ENCODE peak calls at places on chromosomes 6 and 20, in six cellular contexts. O, Y, D, S, R and V are unnamed samples.

GRCh38 chr6:149454405-149454848 is 30.4 kb downstream of the ZC3H12D start:
- DNase-seq in O (peak; percentile 86), Y (peak; percentile 96), D (peak; percentile 61), S (peak; percentile 98), R (no peak), V (peak; percentile 86)

GRCh38 chr6:78059171-78059570 is 406.3 kb downstream of the MEI4 start:
- DNase-seq in O (no peak), Y (no peak), D (no peak), S (no peak), R (no peak), V (no peak)

GRCh38 chr20:31842471-31843157 is 2.8 kb downstream of the FOXS1 start:
- DNase-seq in O (no peak), Y (peak; percentile 87), D (no peak), S (peak; percentile 71), R (peak; percentile 82), V (no peak)

GRCh38 chr6:166691741-166692140 is 64.7 kb upstream of the RPS6KA2 start:
- DNase-seq in O (no peak), Y (no peak), D (no peak), S (no peak), R (no peak), V (no peak)

GRCh38 chr6:153312633-153313032 is 181.6 kb upstream of the RGS17 start:
- DNase-seq in O (peak; percentile 12), Y (no peak), D (peak; percentile 68), S (peak; percentile 76), R (peak; percentile 79), V (peak; percentile 7)

GRCh38 chr20:23270427-23270911 is 80.1 kb upstream of the NXT1 start:
- DNase-seq in O (no peak), Y (no peak), D (no peak), S (peak; percentile 71), R (no peak), V (no peak)

GRCh38 chr6:797479-798077 is 104.6 kb upstream of the EXOC2 start:
- DNase-seq in O (peak; percentile 31), Y (peak; percentile 32), D (peak; percentile 40), S (peak; percentile 80), R (peak; percentile 73), V (peak; percentile 28)

GRCh38 chr6:168495636-168496035 is 54.7 kb downstream of the SMOC2 start:
- DNase-seq in O (no peak), Y (no peak), D (no peak), S (no peak), R (no peak), V (no peak)

GRCh38 chr20:48877299-48877698 is 44.2 kb upstream of the ARFGEF2 start:
- DNase-seq in O (peak; percentile 24), Y (no peak), D (peak; percentile 35), S (no peak), R (no peak), V (no peak)

GRCh38 chr6:97850458-97851218 is 567.6 kb upstream of the MMS22L start:
- DNase-seq in O (no peak), Y (no peak), D (no peak), S (peak; percentile 1), R (no peak), V (no peak)

GRCh38 chr6:5592911-5593519 is 331.7 kb downstream of the FARS2 start:
- DNase-seq in O (no peak), Y (no peak), D (no peak), S (no peak), R (no peak), V (no peak)

GRCh38 chr6:142569676-142570075 is 267.9 kb downstream of the ADGRG6 start:
- DNase-seq in O (no peak), Y (no peak), D (peak; percentile 61), S (no peak), R (peak; percentile 50), V (no peak)

GRCh38 chr6:67252663-67253062 is 1382.4 kb upstream of the ADGRB3 start:
- DNase-seq in O (no peak), Y (no peak), D (no peak), S (no peak), R (no peak), V (no peak)

GRCh38 chr6:154450498-154450897 is 60.0 kb downstream of the CNKSR3 start:
- DNase-seq in O (no peak), Y (no peak), D (no peak), S (no peak), R (no peak), V (no peak)

GRCh38 chr6:163759542-163759941 is 345.0 kb downstream of the QKI start:
- DNase-seq in O (no peak), Y (no peak), D (no peak), S (no peak), R (no peak), V (no peak)

GRCh38 chr6:9875605-9876353 is 539.1 kb downstream of the TFAP2A start:
- DNase-seq in O (no peak), Y (no peak), D (no peak), S (no peak), R (no peak), V (no peak)

GRCh38 chr6:15504040-15504491 is 158.8 kb downstream of the DTNBP1 start:
- DNase-seq in O (no peak), Y (peak; percentile 62), D (no peak), S (peak; percentile 38), R (no peak), V (no peak)
- TF ChIP-seq CTCF in O (peak; percentile 15), Y (peak; percentile 20), D (no peak), S (peak; percentile 23), R (peak; percentile 27), V (no peak)

GRCh38 chr20:45771182-45771759 is 20.4 kb downstream of the WFDC3 start:
- DNase-seq in O (peak; percentile 71), Y (peak; percentile 74), D (peak; percentile 60), S (peak; percentile 84), R (peak; percentile 97), V (peak; percentile 61)
- TF ChIP-seq CTCF in O (peak; percentile 98), Y (peak; percentile 91), D (peak; percentile 89), S (peak; percentile 92), R (peak; percentile 99), V (peak; percentile 94)

DNA sequence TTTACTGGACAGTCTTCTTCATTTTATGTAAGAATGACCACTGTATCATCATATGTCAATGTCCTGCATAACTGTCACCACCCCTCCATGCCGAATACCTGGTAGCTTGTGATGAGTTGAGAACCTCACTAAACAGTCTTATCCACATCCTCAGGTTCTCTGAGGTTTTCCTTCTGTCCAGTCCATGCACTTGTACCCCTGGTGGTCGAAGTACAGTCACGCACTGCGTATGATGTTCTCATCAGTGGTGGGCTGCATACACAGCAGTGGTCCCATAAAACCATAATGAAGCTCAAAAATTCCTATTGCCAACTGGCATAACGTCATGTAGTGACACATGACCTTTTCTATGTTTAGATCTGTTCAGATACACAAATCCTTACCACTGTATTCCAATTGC is 31.2 kb upstream of the SDCBP2 start:
- DNase-seq in O (no peak), Y (no peak), D (no peak), S (no peak), R (no peak), V (no peak)
- TF ChIP-seq CTCF in O (no peak), Y (no peak), D (no peak), S (peak; percentile 7), R (peak; percentile 45), V (no peak)

DNA sequence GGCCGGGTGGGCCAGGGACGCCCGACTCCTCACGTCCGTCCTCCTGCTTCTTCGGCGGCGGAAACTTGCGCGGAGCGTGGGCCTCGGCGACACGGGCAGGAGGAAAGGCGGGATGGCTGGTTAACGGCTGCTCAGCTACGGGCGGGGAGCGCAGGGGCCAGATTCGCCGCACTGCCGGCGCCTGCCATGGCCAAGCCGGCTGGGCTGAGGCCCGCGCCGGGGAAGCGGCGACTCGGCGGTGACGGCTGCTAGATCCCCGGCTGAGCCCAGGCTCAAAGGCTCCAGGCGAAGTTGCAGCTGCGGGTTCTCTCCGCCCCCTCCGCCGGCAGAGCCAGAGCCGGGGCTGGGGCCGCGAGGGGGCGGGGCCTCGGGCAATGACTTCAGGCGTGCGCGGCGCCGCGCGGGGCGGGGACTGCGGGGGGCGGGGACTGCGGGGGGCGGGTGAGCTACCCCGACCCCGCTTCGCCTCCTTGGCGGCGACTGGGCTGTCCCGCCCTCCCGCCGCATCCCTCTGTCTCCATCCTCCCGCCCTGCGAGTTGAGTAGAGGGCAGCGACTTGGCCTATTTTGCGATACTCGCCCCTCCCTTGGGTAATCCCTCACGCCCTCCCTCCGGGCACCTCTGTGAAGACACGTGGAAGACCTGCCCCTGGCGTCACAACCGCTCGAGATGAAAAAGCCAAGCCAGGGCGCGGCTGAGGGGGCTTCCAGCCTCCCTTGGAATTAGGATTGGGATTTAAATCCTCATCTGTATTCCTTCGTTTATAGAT is at the start of gene CEP85L:
- DNase-seq in O (peak; percentile 93), Y (peak; percentile 93), D (peak; percentile 88), S (peak; percentile 88), R (peak; percentile 97), V (peak; percentile 70)
- TF ChIP-seq CTCF in O (peak; percentile 12), Y (peak; percentile 5), D (no peak), S (no peak), R (peak; percentile 11), V (no peak)

DNA sequence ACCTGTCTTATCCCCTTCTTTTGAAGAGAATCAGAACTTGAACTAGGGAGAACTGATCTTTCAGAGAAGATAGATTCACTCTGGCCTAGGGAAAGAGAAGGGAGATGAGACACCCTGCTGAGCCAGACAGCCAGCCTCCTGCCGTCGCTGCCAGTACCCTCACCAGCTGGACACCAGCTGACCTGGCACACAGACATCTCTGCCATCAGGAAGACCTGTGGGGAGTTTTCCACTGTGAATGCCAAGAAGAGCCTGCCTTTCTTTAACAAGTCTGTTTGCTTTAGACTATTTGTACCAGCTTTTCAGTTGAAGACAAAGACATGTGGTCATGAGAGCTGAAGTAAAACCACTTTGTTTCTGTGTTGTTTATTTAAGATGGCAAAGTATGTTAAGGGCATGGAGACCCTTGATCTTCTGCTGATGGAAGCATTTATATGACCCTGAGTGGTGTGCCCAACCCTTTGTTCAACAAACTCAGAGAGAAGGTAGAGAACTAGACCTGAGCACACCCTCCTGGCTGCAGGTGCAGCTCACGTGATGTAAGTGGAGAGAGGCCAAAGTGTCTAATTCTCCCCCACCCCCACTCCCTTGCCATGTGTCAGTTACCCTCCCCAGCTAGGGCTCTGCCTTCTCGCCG is 82.3 kb upstream of the SLC24A3 start:
- DNase-seq in O (no peak), Y (no peak), D (no peak), S (no peak), R (no peak), V (no peak)
- TF ChIP-seq CTCF in O (no peak), Y (no peak), D (no peak), S (no peak), R (no peak), V (no peak)